ENCODE peak calls at places on chromosomes 4 and X, in six cellular contexts. Z is CMK; P is lower leg skin; U is mesendoderm; F is activated CD4-positive, alpha-beta T cell treated with anti-CD3 and anti-CD28 coated beads for 1 hour; B is cardiac muscle cell. D is an unnamed sample.

GRCh38 chr4:6221851-6222760 is 21.8 kb upstream of the JAKMIP1 start:
- DNase-seq in B (peak; percentile 86), F (no peak), Z (no peak), U (peak; percentile 81), P (peak; percentile 64), D (peak; percentile 50)

GRCh38 chrX:80808854-80809493 is 703 bp downstream of the BRWD3 start:
- DNase-seq in F (peak; percentile 9), U (peak; percentile 53), P (no peak), B (peak; percentile 10), Z (no peak), D (no peak)

GRCh38 chrX:115491766-115492165 is 69.2 kb upstream of the PLS3 start:
- DNase-seq in U (no peak), B (no peak), P (no peak), F (no peak), Z (no peak), D (no peak)

GRCh38 chr4:186104895-186105720 is 604 bp downstream of the FAM149A start:
- DNase-seq in B (peak; percentile 38), F (no peak), Z (no peak), U (peak; percentile 40), P (no peak), D (peak; percentile 32)

GRCh38 chr4:180688480-180688879 is 1554.7 kb upstream of the TENM3 start:
- DNase-seq in F (no peak), B (no peak), P (no peak), Z (no peak), U (no peak), D (no peak)

GRCh38 chr4:48478273-48478672 is 4.9 kb upstream of the SLC10A4 start:
- DNase-seq in Z (no peak), F (no peak), B (no peak), P (no peak), U (no peak), D (no peak)

GRCh38 chr4:59994118-59994517 is 1206.0 kb upstream of the ADGRL3 start:
- DNase-seq in F (no peak), P (no peak), U (peak; percentile 56), Z (no peak), B (no peak), D (no peak)

GRCh38 chr4:4407299-4408131 is 20.6 kb downstream of the NSG1 start:
- DNase-seq in F (no peak), Z (no peak), B (no peak), P (no peak), U (no peak), D (no peak)

D was measured in stomach.